ENCODE peak calls at places on chromosomes 13 and 19, in ten cellular contexts. One of them, this sample, is unnamed.

GRCh38 chr19:49930483-49931011 is 1.2 kb upstream of the NUP62 start:
- DNase-seq in mesenteric fat pad: no peak
- DNase-seq in ecto neural progenitor cell: peak
- DNase-seq in effector memory CD4-positive, alpha-beta T cell: no peak
- DNase-seq in epithelial cell of esophagus: no peak
- DNase-seq in foreskin melanocyte: no peak
- DNase-seq in stimulated activated CD4-positive, alpha-beta T cell treated with anti-CD3 and anti-CD28 coated beads, Interleukin-1b, Interleukin-23, amount 100 ng/mL, for 1 hour: no peak
- DNase-seq in activated naive CD8-positive, alpha-beta T cell treated with anti-CD3 and anti-CD28 coated beads, Interleukin-2, amount 50 U/mL, for 24 hours: no peak
- DNase-seq in AML-193: no peak
- DNase-seq in fibroblast of lung: no peak
- DNase-seq in this sample: no peak

GRCh38 chr13:80284290-80284689 is 56.6 kb downstream of the SPRY2 start:
- DNase-seq in epithelial cell of esophagus: no peak
- DNase-seq in activated naive CD8-positive, alpha-beta T cell treated with anti-CD3 and anti-CD28 coated beads, Interleukin-2, amount 50 U/mL, for 24 hours: no peak
- DNase-seq in AML-193: no peak
- DNase-seq in fibroblast of lung: no peak
- DNase-seq in foreskin melanocyte: no peak
- DNase-seq in stimulated activated CD4-positive, alpha-beta T cell treated with anti-CD3 and anti-CD28 coated beads, Interleukin-1b, Interleukin-23, amount 100 ng/mL, for 1 hour: no peak
- DNase-seq in effector memory CD4-positive, alpha-beta T cell: no peak
- DNase-seq in mesenteric fat pad: no peak
- DNase-seq in ecto neural progenitor cell: no peak
- DNase-seq in this sample: no peak

GRCh38 chr19:2867025-2867991 is at the start of gene ZNF556:
- DNase-seq in effector memory CD4-positive, alpha-beta T cell: no peak
- DNase-seq in ecto neural progenitor cell: no peak
- DNase-seq in activated naive CD8-positive, alpha-beta T cell treated with anti-CD3 and anti-CD28 coated beads, Interleukin-2, amount 50 U/mL, for 24 hours: no peak
- DNase-seq in epithelial cell of esophagus: peak
- DNase-seq in stimulated activated CD4-positive, alpha-beta T cell treated with anti-CD3 and anti-CD28 coated beads, Interleukin-1b, Interleukin-23, amount 100 ng/mL, for 1 hour: no peak
- DNase-seq in AML-193: no peak
- DNase-seq in fibroblast of lung: no peak
- DNase-seq in mesenteric fat pad: no peak
- DNase-seq in foreskin melanocyte: no peak
- DNase-seq in this sample: peak

GRCh38 chr13:105982219-105982618 is 553.2 kb downstream of the EFNB2 start:
- DNase-seq in effector memory CD4-positive, alpha-beta T cell: no peak
- DNase-seq in stimulated activated CD4-positive, alpha-beta T cell treated with anti-CD3 and anti-CD28 coated beads, Interleukin-1b, Interleukin-23, amount 100 ng/mL, for 1 hour: no peak
- DNase-seq in activated naive CD8-positive, alpha-beta T cell treated with anti-CD3 and anti-CD28 coated beads, Interleukin-2, amount 50 U/mL, for 24 hours: no peak
- DNase-seq in foreskin melanocyte: no peak
- DNase-seq in mesenteric fat pad: no peak
- DNase-seq in ecto neural progenitor cell: no peak
- DNase-seq in fibroblast of lung: no peak
- DNase-seq in epithelial cell of esophagus: no peak
- DNase-seq in AML-193: no peak
- DNase-seq in this sample: no peak

GRCh38 chr13:112958127-112958989 is 10.7 kb upstream of the MCF2L start:
- DNase-seq in stimulated activated CD4-positive, alpha-beta T cell treated with anti-CD3 and anti-CD28 coated beads, Interleukin-1b, Interleukin-23, amount 100 ng/mL, for 1 hour: no peak
- DNase-seq in mesenteric fat pad: peak
- DNase-seq in activated naive CD8-positive, alpha-beta T cell treated with anti-CD3 and anti-CD28 coated beads, Interleukin-2, amount 50 U/mL, for 24 hours: no peak
- DNase-seq in effector memory CD4-positive, alpha-beta T cell: no peak
- DNase-seq in ecto neural progenitor cell: no peak
- DNase-seq in fibroblast of lung: no peak
- DNase-seq in AML-193: no peak
- DNase-seq in foreskin melanocyte: no peak
- DNase-seq in epithelial cell of esophagus: no peak
- DNase-seq in this sample: no peak

GRCh38 chr13:26983533-26984315 is 187.9 kb downstream of the USP12 start:
- DNase-seq in AML-193: no peak
- DNase-seq in activated naive CD8-positive, alpha-beta T cell treated with anti-CD3 and anti-CD28 coated beads, Interleukin-2, amount 50 U/mL, for 24 hours: no peak
- DNase-seq in epithelial cell of esophagus: no peak
- DNase-seq in fibroblast of lung: peak
- DNase-seq in foreskin melanocyte: no peak
- DNase-seq in ecto neural progenitor cell: no peak
- DNase-seq in mesenteric fat pad: no peak
- DNase-seq in effector memory CD4-positive, alpha-beta T cell: no peak
- DNase-seq in stimulated activated CD4-positive, alpha-beta T cell treated with anti-CD3 and anti-CD28 coated beads, Interleukin-1b, Interleukin-23, amount 100 ng/mL, for 1 hour: no peak
- DNase-seq in this sample: no peak

GRCh38 chr13:80037505-80037888 is 303.4 kb downstream of the SPRY2 start:
- DNase-seq in foreskin melanocyte: peak
- DNase-seq in AML-193: no peak
- DNase-seq in ecto neural progenitor cell: no peak
- DNase-seq in fibroblast of lung: peak
- DNase-seq in mesenteric fat pad: no peak
- DNase-seq in stimulated activated CD4-positive, alpha-beta T cell treated with anti-CD3 and anti-CD28 coated beads, Interleukin-1b, Interleukin-23, amount 100 ng/mL, for 1 hour: no peak
- DNase-seq in activated naive CD8-positive, alpha-beta T cell treated with anti-CD3 and anti-CD28 coated beads, Interleukin-2, amount 50 U/mL, for 24 hours: no peak
- DNase-seq in epithelial cell of esophagus: peak
- DNase-seq in effector memory CD4-positive, alpha-beta T cell: no peak
- DNase-seq in this sample: no peak

GRCh38 chr13:65917731-65918130 is 1312.4 kb downstream of the PCDH9 start:
- DNase-seq in stimulated activated CD4-positive, alpha-beta T cell treated with anti-CD3 and anti-CD28 coated beads, Interleukin-1b, Interleukin-23, amount 100 ng/mL, for 1 hour: no peak
- DNase-seq in mesenteric fat pad: no peak
- DNase-seq in epithelial cell of esophagus: no peak
- DNase-seq in effector memory CD4-positive, alpha-beta T cell: no peak
- DNase-seq in activated naive CD8-positive, alpha-beta T cell treated with anti-CD3 and anti-CD28 coated beads, Interleukin-2, amount 50 U/mL, for 24 hours: no peak
- DNase-seq in foreskin melanocyte: no peak
- DNase-seq in AML-193: no peak
- DNase-seq in fibroblast of lung: no peak
- DNase-seq in ecto neural progenitor cell: no peak
- DNase-seq in this sample: no peak

GRCh38 chr19:35223856-35224505 is 4.6 kb downstream of the FAM187B start:
- DNase-seq in mesenteric fat pad: peak
- DNase-seq in fibroblast of lung: no peak
- DNase-seq in effector memory CD4-positive, alpha-beta T cell: no peak
- DNase-seq in foreskin melanocyte: no peak
- DNase-seq in ecto neural progenitor cell: no peak
- DNase-seq in AML-193: no peak
- DNase-seq in epithelial cell of esophagus: no peak
- DNase-seq in activated naive CD8-positive, alpha-beta T cell treated with anti-CD3 and anti-CD28 coated beads, Interleukin-2, amount 50 U/mL, for 24 hours: no peak
- DNase-seq in stimulated activated CD4-positive, alpha-beta T cell treated with anti-CD3 and anti-CD28 coated beads, Interleukin-1b, Interleukin-23, amount 100 ng/mL, for 1 hour: no peak
- DNase-seq in this sample: no peak

GRCh38 chr19:46613525-46613924 is 11.4 kb downstream of the PTGIR start:
- DNase-seq in epithelial cell of esophagus: no peak
- DNase-seq in effector memory CD4-positive, alpha-beta T cell: no peak
- DNase-seq in stimulated activated CD4-positive, alpha-beta T cell treated with anti-CD3 and anti-CD28 coated beads, Interleukin-1b, Interleukin-23, amount 100 ng/mL, for 1 hour: no peak
- DNase-seq in activated naive CD8-positive, alpha-beta T cell treated with anti-CD3 and anti-CD28 coated beads, Interleukin-2, amount 50 U/mL, for 24 hours: no peak
- DNase-seq in ecto neural progenitor cell: no peak
- DNase-seq in foreskin melanocyte: no peak
- DNase-seq in mesenteric fat pad: no peak
- DNase-seq in fibroblast of lung: no peak
- DNase-seq in AML-193: no peak
- DNase-seq in this sample: no peak

GRCh38 chr19:33456845-33457220 is 64.8 kb downstream of the PEPD start:
- DNase-seq in activated naive CD8-positive, alpha-beta T cell treated with anti-CD3 and anti-CD28 coated beads, Interleukin-2, amount 50 U/mL, for 24 hours: no peak
- DNase-seq in stimulated activated CD4-positive, alpha-beta T cell treated with anti-CD3 and anti-CD28 coated beads, Interleukin-1b, Interleukin-23, amount 100 ng/mL, for 1 hour: no peak
- DNase-seq in epithelial cell of esophagus: no peak
- DNase-seq in AML-193: no peak
- DNase-seq in mesenteric fat pad: peak
- DNase-seq in effector memory CD4-positive, alpha-beta T cell: no peak
- DNase-seq in foreskin melanocyte: no peak
- DNase-seq in fibroblast of lung: no peak
- DNase-seq in ecto neural progenitor cell: no peak
- DNase-seq in this sample: no peak

GRCh38 chr19:56333506-56333905 is 18.9 kb upstream of the ZSCAN5A start:
- DNase-seq in activated naive CD8-positive, alpha-beta T cell treated with anti-CD3 and anti-CD28 coated beads, Interleukin-2, amount 50 U/mL, for 24 hours: peak
- DNase-seq in foreskin melanocyte: no peak
- DNase-seq in mesenteric fat pad: no peak
- DNase-seq in AML-193: peak
- DNase-seq in fibroblast of lung: peak
- DNase-seq in epithelial cell of esophagus: peak
- DNase-seq in ecto neural progenitor cell: no peak
- DNase-seq in effector memory CD4-positive, alpha-beta T cell: no peak
- DNase-seq in stimulated activated CD4-positive, alpha-beta T cell treated with anti-CD3 and anti-CD28 coated beads, Interleukin-1b, Interleukin-23, amount 100 ng/mL, for 1 hour: no peak
- DNase-seq in this sample: peak

GRCh38 chr13:50320297-50320862 is 305.1 kb downstream of the KCNRG start:
- DNase-seq in stimulated activated CD4-positive, alpha-beta T cell treated with anti-CD3 and anti-CD28 coated beads, Interleukin-1b, Interleukin-23, amount 100 ng/mL, for 1 hour: no peak
- DNase-seq in ecto neural progenitor cell: no peak
- DNase-seq in mesenteric fat pad: no peak
- DNase-seq in AML-193: no peak
- DNase-seq in effector memory CD4-positive, alpha-beta T cell: no peak
- DNase-seq in foreskin melanocyte: peak
- DNase-seq in epithelial cell of esophagus: peak
- DNase-seq in activated naive CD8-positive, alpha-beta T cell treated with anti-CD3 and anti-CD28 coated beads, Interleukin-2, amount 50 U/mL, for 24 hours: no peak
- DNase-seq in fibroblast of lung: peak
- DNase-seq in this sample: no peak

GRCh38 chr13:33174491-33174890 is 111.1 kb downstream of the STARD13 start:
- DNase-seq in AML-193: no peak
- DNase-seq in stimulated activated CD4-positive, alpha-beta T cell treated with anti-CD3 and anti-CD28 coated beads, Interleukin-1b, Interleukin-23, amount 100 ng/mL, for 1 hour: no peak
- DNase-seq in effector memory CD4-positive, alpha-beta T cell: no peak
- DNase-seq in fibroblast of lung: no peak
- DNase-seq in ecto neural progenitor cell: no peak
- DNase-seq in activated naive CD8-positive, alpha-beta T cell treated with anti-CD3 and anti-CD28 coated beads, Interleukin-2, amount 50 U/mL, for 24 hours: no peak
- DNase-seq in foreskin melanocyte: no peak
- DNase-seq in epithelial cell of esophagus: no peak
- DNase-seq in mesenteric fat pad: no peak
- DNase-seq in this sample: no peak